ENCODE peak calls at places on chromosomes 16 and 17, in nine cellular contexts. E is naive thymus-derived CD8-positive, alpha-beta T cell; X is activated CD8-positive, alpha-beta memory T cell treated with anti-CD3 and anti-CD28 coated beads for 1 hour; B is NCI-H2227 treated with DMSO at 0.1 percent for 48 hours; L is EL; K is activated T-helper 2 cell treated with anti-CD3 and anti-CD28 coated beads, Interferon-gamma antibody, Interleukin-2, Interleukin-4, amounts not matched to agents 10 μg/mL and 5 μg/mL and 100 μg/mL, durations not matched to agents 14 hours and 24 hours and 36 hours; A is heart right ventricle; Z is hepatic stellate cell; S is HFF-Myc. D is an unnamed sample.

GRCh38 chr16:66377327-66377723 is 10.8 kb downstream of the CDH5 start:
- DNase-seq in E (no peak), X (no peak), B (no peak), L (no peak), K (no peak), A (no peak), Z (no peak), S (no peak), D (no peak)

GRCh38 chr16:49464877-49465504 is 91.4 kb downstream of the C16orf78 start:
- DNase-seq in E (no peak), X (no peak), B (no peak), L (no peak), K (peak), A (no peak), Z (no peak), S (no peak), D (no peak)

GRCh38 chr17:40936437-40936971 is 942 bp downstream of the KRT23 start:
- DNase-seq in E (no peak), X (no peak), B (no peak), L (no peak), K (no peak), A (no peak), Z (no peak), S (no peak), D (no peak)

GRCh38 chr16:11245222-11245737 is 10.7 kb downstream of the SOCS1 start:
- DNase-seq in E (no peak), X (no peak), B (no peak), L (no peak), K (no peak), A (no peak), Z (no peak), S (no peak), D (no peak)

GRCh38 chr17:78374189-78374588 is 4.3 kb upstream of the PGS1 start:
- DNase-seq in E (no peak), X (no peak), B (no peak), L (no peak), K (no peak), A (no peak), Z (no peak), S (no peak), D (no peak)

GRCh38 chr17:20228860-20229259 is 219.7 kb downstream of the SPECC1 start:
- DNase-seq in E (no peak), X (no peak), B (no peak), L (no peak), K (no peak), A (no peak), Z (no peak), S (no peak), D (no peak)

GRCh38 chr16:10751291-10751697 is 7.7 kb downstream of the NUBP1 start:
- DNase-seq in E (no peak), X (no peak), B (no peak), L (no peak), K (no peak), A (no peak), Z (no peak), S (no peak), D (no peak)

GRCh38 chr17:17179371-17179827 is 26.7 kb downstream of the PLD6 start:
- DNase-seq in E (no peak), X (no peak), B (no peak), L (no peak), K (peak), A (no peak), Z (no peak), S (no peak), D (no peak)

GRCh38 chr16:85652431-85653221 is 36.1 kb downstream of the GINS2 start:
- DNase-seq in E (peak), X (no peak), B (no peak), L (peak), K (no peak), A (no peak), Z (peak), S (no peak), D (no peak)

GRCh38 chr17:43416998-43417891 is 18.5 kb downstream of the ARL4D start:
- DNase-seq in E (no peak), X (no peak), B (no peak), L (peak), K (no peak), A (peak), Z (peak), S (no peak), D (no peak)

GRCh38 chr16:16019488-16019887 is 70.1 kb downstream of the ABCC1 start:
- DNase-seq in E (no peak), X (no peak), B (no peak), L (peak), K (no peak), A (no peak), Z (peak), S (no peak), D (no peak)

GRCh38 chr16:9738690-9739089 is 443.5 kb downstream of the GRIN2A start:
- DNase-seq in E (no peak), X (no peak), B (no peak), L (no peak), K (no peak), A (no peak), Z (no peak), S (no peak), D (no peak)

GRCh38 chr16:27470567-27471431 is 68.8 kb downstream of the IL21R start:
- DNase-seq in E (no peak), X (no peak), B (no peak), L (peak), K (no peak), A (no peak), Z (peak), S (peak), D (no peak)

GRCh38 chr16:79083879-79084278 is 516.7 kb downstream of the MAF start:
- DNase-seq in E (no peak), X (no peak), B (no peak), L (no peak), K (no peak), A (no peak), Z (no peak), S (no peak), D (no peak)

GRCh38 chr17:78849026-78849425 is 8.4 kb upstream of the USP36 start:
- DNase-seq in E (no peak), X (no peak), B (no peak), L (no peak), K (no peak), A (no peak), Z (no peak), S (no peak), D (no peak)

GRCh38 chr17:12673788-12674187 is 8.1 kb downstream of the MYOCD start:
- DNase-seq in E (no peak), X (no peak), B (no peak), L (peak), K (no peak), A (no peak), Z (peak), S (no peak), D (no peak)

GRCh38 chr16:9077001-9077809 is 14.2 kb upstream of the HAPSTR1 start:
- DNase-seq in E (no peak), X (no peak), B (no peak), L (peak), K (no peak), A (no peak), Z (peak), S (no peak), D (peak)

GRCh38 chr16:18984425-18985005 is 781 bp downstream of the TMC7 start:
- DNase-seq in E (no peak), X (no peak), B (no peak), L (no peak), K (no peak), A (no peak), Z (no peak), S (no peak), D (no peak)

GRCh38 chr16:30122621-30123160 is 329 bp downstream of the MAPK3 start:
- DNase-seq in E (peak), X (no peak), B (no peak), L (no peak), K (no peak), A (no peak), Z (peak), S (no peak), D (no peak)

GRCh38 chr16:84278333-84278732 is 16.3 kb upstream of the WFDC1 start:
- DNase-seq in E (no peak), X (no peak), B (no peak), L (no peak), K (no peak), A (no peak), Z (no peak), S (no peak), D (no peak)

GRCh38 chr16:78902291-78902690 is 698.2 kb downstream of the MAF start:
- DNase-seq in E (no peak), X (no peak), B (no peak), L (no peak), K (no peak), A (no peak), Z (no peak), S (no peak), D (no peak)

GRCh38 chr16:84055366-84055765 is 12.8 kb upstream of the SLC38A8 start:
- DNase-seq in E (no peak), X (no peak), B (no peak), L (no peak), K (no peak), A (peak), Z (no peak), S (no peak), D (no peak)

GRCh38 chr17:70375406-70375805 is 206.1 kb downstream of the KCNJ2 start:
- DNase-seq in E (no peak), X (no peak), B (no peak), L (no peak), K (no peak), A (no peak), Z (no peak), S (no peak), D (no peak)

GRCh38 chr16:72481419-72481818 is 309.5 kb upstream of the PMFBP1 start:
- DNase-seq in E (no peak), X (no peak), B (no peak), L (peak), K (no peak), A (no peak), Z (no peak), S (no peak), D (no peak)

GRCh38 chr17:6711081-6711674 is 2.0 kb downstream of the SLC13A5 start:
- DNase-seq in E (no peak), X (no peak), B (no peak), L (no peak), K (no peak), A (no peak), Z (no peak), S (no peak), D (no peak)

GRCh38 chr16:20409398-20410152 is at the start of gene ACSM5:
- DNase-seq in E (no peak), X (no peak), B (no peak), L (no peak), K (no peak), A (peak), Z (no peak), S (no peak), D (no peak)

GRCh38 chr16:89150090-89150835 is 21.3 kb upstream of the CDH15 start:
- DNase-seq in E (no peak), X (no peak), B (no peak), L (no peak), K (no peak), A (no peak), Z (no peak), S (no peak), D (no peak)

GRCh38 chr16:8623634-8624033 is 2.1 kb downstream of the METTL22 start:
- DNase-seq in E (no peak), X (no peak), B (no peak), L (peak), K (no peak), A (no peak), Z (peak), S (no peak), D (no peak)